ENCODE peak calls at places on chromosomes 7 and 10, in four cellular contexts. L, P, T and W are unnamed samples. For H3K4me1, the result is how much of the 10 kb centered on the place peaks cover.

GRCh38 chr7:40156988-40157387 is 22.2 kb downstream of the SUGCT start:
- DNase-seq in P (no peak), T (no peak), L (no peak), W (no peak)

GRCh38 chr10:93445097-93445960 is 36.8 kb downstream of the MYOF start:
- DNase-seq in P (peak), T (no peak), L (peak), W (peak)

GRCh38 chr10:3213758-3214545 is 41.4 kb upstream of the PITRM1 start:
- DNase-seq in T (no peak), P (no peak), L (peak), W (no peak)

GRCh38 chr7:109094-109493 is 83.3 kb upstream of the FAM20C start:
- DNase-seq in P (no peak), T (no peak), L (peak), W (no peak)

GRCh38 chr10:61877882-61878281 is 23.6 kb upstream of the ARID5B start:
- DNase-seq in T (no peak), L (no peak), P (no peak), W (no peak)

GRCh38 chr10:131560726-131561390 is 249.3 kb upstream of the TCERG1L start:
- DNase-seq in L (no peak), T (no peak), P (no peak), W (no peak)

GRCh38 chr7:154171422-154171821 is 119.2 kb downstream of the DPP6 start:
- DNase-seq in P (no peak), L (no peak), T (no peak), W (no peak)

GRCh38 chr7:6392712-6393666 is 54.8 kb downstream of the DAGLB start:
- DNase-seq in L (peak), P (peak), T (peak), W (peak)

GRCh38 chr7:21076579-21076978 is 289.9 kb upstream of the SP8 start:
- DNase-seq in T (no peak), L (no peak), P (no peak), W (no peak)

GRCh38 chr10:117165557-117166419 is 27.7 kb upstream of the VAX1 start:
- DNase-seq in T (no peak), L (peak), P (no peak), W (peak)

GRCh38 chr7:47677664-47678063 is 95.8 kb upstream of the TNS3 start:
- DNase-seq in T (no peak), L (no peak), P (no peak), W (no peak)

GRCh38 chr7:13077466-13077865 is 390.0 kb downstream of the ARL4A start:
- DNase-seq in T (no peak), L (no peak), P (no peak), W (peak)

GRCh38 chr7:71824356-71824755 is 587.8 kb downstream of the CALN1 start:
- DNase-seq in P (no peak), L (no peak), T (no peak), W (peak)

GRCh38 chr7:32169236-32169635 is 99.0 kb upstream of the PDE1C start:
- DNase-seq in P (no peak), L (no peak), T (no peak), W (no peak)

GRCh38 chr10:86023336-86023735 is 343.3 kb downstream of the GRID1 start:
- DNase-seq in P (no peak), L (no peak), T (no peak), W (no peak)

GRCh38 chr10:85674851-85675250 is 691.7 kb downstream of the GRID1 start:
- DNase-seq in L (no peak), P (no peak), T (no peak), W (no peak)

GRCh38 chr7:47852330-47853245 is 95.7 kb downstream of the PKD1L1 start:
- DNase-seq in L (no peak), T (no peak), P (no peak), W (no peak)

GRCh38 chr7:82223580-82223979 is 220.0 kb downstream of the CACNA2D1 start:
- DNase-seq in T (no peak), P (no peak), L (no peak), W (no peak)

GRCh38 chr7:28065308-28065707 is 115.3 kb downstream of the JAZF1 start:
- DNase-seq in P (no peak), L (no peak), T (no peak), W (peak)

GRCh38 chr10:88230251-88230650 is 352.9 kb downstream of the RNLS start:
- DNase-seq in L (no peak), T (no peak), P (no peak), W (no peak)

GRCh38 chr10:58385784-58386112 is 538 bp downstream of the TFAM start:
- DNase-seq in L (no peak), P (peak), T (no peak), W (peak)

GRCh38 chr7:149714910-149715471 is 58.4 kb downstream of the ZNF467 start:
- DNase-seq in P (no peak), T (no peak), L (no peak), W (no peak)

GRCh38 chr10:6877351-6878066 is 297.4 kb upstream of the PRKCQ start:
- DNase-seq in L (no peak), P (no peak), T (no peak), W (no peak)

GRCh38 chr7:95718556-95719410 is 53.6 kb upstream of the DYNC1I1 start:
- DNase-seq in P (no peak), T (no peak), L (no peak), W (peak)

GRCh38 chr10:84257343-84258020 is 12.6 kb downstream of the RGR start:
- DNase-seq in P (no peak), T (no peak), L (no peak), W (no peak)

GRCh38 chr7:110943686-110944350 is 147.1 kb upstream of the LRRN3 start:
- DNase-seq in L (no peak), T (no peak), P (no peak), W (peak)

GRCh38 chr7:37815969-37816371 is 32.4 kb upstream of the NME8 start:
- DNase-seq in P (no peak), L (no peak), T (peak), W (no peak)

GRCh38 chr7:33459340-33459751 is 330.0 kb downstream of the BBS9 start:
- DNase-seq in P (no peak), L (no peak), T (no peak), W (peak)

GRCh38 chr7:154960063-154960790 is 42.7 kb downstream of the PAXIP1 start:
- DNase-seq in T (no peak), P (no peak), L (no peak), W (no peak)

GRCh38 chr7:28296571-28297483 is 115.5 kb upstream of the CREB5 start:
- DNase-seq in P (no peak), L (peak), T (no peak), W (peak)

DNA sequence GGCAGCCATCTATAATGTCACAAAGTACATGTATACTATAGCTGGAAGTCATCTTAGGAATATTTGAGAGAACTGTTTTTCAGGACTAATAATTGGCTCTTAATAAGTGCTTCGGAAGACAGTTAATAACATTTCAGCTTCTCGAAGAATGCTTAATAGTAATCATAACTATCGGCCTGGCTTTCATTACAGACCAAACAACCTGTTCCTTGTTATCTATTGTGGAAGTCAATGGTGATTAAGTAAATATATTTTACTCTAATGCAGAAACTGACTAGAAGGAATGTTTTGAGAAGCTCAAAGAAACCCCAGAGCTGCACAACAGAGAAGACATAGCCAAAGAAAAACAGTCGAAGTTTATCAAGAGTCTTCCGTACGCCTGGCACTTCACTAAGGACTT is 106.8 kb upstream of the FAM133B start:
- DNase-seq in L (no peak), T (no peak), P (no peak), W (no peak)
- H3K4me1 ChIP-seq in L (under half), T (under half), P (under half), W (under half)

DNA sequence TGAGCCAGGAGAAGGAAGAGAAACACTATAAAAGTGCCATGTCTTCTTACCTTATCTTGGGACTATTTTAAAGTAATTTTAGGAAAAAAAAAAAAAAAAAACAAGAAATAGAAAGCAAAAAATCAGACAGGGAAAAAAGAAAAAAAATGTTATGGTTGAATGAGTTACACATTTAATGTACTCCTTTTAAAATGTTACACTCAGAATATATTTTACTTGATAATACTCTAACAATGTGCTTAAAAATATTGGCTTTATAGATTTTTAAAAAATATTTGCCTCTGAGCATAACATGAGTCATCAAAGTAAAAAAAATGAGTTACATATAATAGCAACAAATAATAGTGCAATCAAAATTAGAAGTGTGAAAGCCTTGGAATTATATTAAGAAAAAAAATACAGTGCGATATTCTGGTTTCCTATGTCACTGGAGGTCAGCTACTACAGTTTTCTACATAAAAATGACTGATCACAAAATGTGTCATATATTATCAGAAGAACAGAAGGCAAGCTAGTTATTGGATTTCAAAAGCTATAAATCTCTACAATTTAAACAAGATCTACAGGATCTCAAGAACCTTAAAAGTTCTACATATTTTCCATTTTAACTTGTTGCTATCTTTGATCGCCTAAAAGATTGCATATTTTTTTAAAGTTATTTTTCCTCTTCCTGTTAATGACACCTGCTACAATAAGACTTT is 231.1 kb upstream of the CCDC6 start:
- DNase-seq in L (no peak), P (no peak), T (no peak), W (no peak)
- H3K4me1 ChIP-seq in L (under half), P (under half), T (under half), W (under half)

GRCh38 chr7:137952406-137952805 is 49.5 kb downstream of the CREB3L2 start:
- DNase-seq in L (no peak), P (no peak), T (no peak), W (no peak)
- H3K4me1 ChIP-seq in L (under half), P (under half), T (under half), W (under half)

DNA sequence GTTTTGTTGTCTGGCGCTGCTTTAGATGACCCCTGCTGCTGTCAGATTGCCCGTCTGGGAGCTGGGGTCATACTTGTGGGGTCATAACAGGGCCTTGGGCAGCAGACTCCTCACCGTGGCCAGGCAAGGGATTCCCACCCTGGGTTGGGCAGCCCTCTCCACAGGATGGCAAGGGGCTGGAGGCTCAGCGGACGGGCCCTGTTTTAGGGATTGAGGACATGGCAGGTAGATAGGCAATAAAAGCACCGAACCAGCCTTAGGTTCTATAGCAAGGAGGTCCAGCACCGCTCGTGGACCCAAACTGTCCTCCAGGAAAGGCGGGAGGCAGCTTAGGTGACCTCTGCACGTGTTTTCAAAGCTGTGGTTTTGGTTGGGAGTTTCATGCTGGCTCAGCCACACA is 60.0 kb downstream of the GRK5 start:
- DNase-seq in L (no peak), P (no peak), T (no peak), W (no peak)
- H3K4me1 ChIP-seq in L (under half), P (under half), T (under half), W (under half)

GRCh38 chr7:141588912-141589311 is 37.7 kb downstream of the AGK start:
- DNase-seq in T (no peak), P (no peak), L (no peak), W (no peak)

GRCh38 chr7:141587304-141587703 is 36.1 kb downstream of the AGK start:
- DNase-seq in P (no peak), L (no peak), T (no peak), W (no peak)

GRCh38 chr7:141586878-141587277 is 35.7 kb downstream of the AGK start:
- DNase-seq in P (no peak), L (no peak), T (no peak), W (peak)

GRCh38 chr7:141584935-141585334 is 33.7 kb downstream of the AGK start:
- DNase-seq in L (no peak), P (no peak), T (no peak), W (peak)

GRCh38 chr7:141585592-141586510 is 34.6 kb downstream of the AGK start:
- DNase-seq in L (no peak), P (no peak), T (peak), W (peak)
- H3K4me1 ChIP-seq in L (under half), P (under half), T (under half), W (under half)

DNA sequence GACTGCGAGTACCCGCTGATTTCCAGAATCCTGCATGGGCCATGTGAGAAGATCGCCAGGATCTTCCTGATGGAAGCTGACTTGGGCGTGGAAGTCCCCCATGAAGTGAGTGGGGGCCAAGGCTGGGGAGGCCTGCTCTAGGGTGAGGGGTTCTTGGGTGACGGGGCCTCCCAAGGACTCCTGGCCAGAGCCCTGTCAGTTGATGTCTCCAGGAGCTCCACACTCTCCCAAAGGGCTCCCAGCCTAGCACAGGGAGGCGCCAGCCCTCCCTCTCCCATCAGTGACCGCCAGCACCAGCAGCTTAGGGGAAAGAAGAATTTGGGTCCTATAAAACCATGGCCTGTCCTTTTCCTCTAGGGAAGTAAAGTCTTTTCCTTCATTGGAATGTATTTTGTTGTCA is 9.8 kb upstream of the ZNF22 start:
- DNase-seq in L (peak), P (no peak), T (no peak), W (no peak)
- H3K4me1 ChIP-seq in L (under half), P (under half), T (under half), W (half or more)

GRCh38 chr10:44959243-44960097 is at the start of gene RASSF4:
- DNase-seq in L (peak), T (no peak), P (peak), W (peak)

GRCh38 chr10:44958897-44959242 is 732 bp upstream of the RASSF4 start:
- DNase-seq in L (no peak), P (no peak), T (no peak), W (no peak)

GRCh38 chr10:44960482-44961230 is 1.1 kb downstream of the RASSF4 start:
- DNase-seq in T (no peak), L (no peak), P (no peak), W (no peak)

GRCh38 chr10:44961231-44961571 is 1.6 kb downstream of the RASSF4 start:
- DNase-seq in T (no peak), P (no peak), L (no peak), W (no peak)

GRCh38 chr10:44960098-44960480 is 487 bp downstream of the RASSF4 start:
- DNase-seq in P (no peak), T (no peak), L (no peak), W (no peak)
- H3K4me1 ChIP-seq in P (under half), T (under half), L (under half), W (half or more)

GRCh38 chr7:101169838-101170531 is 4.6 kb upstream of the VGF start:
- DNase-seq in P (peak), T (no peak), L (peak), W (peak)

GRCh38 chr7:101167645-101168411 is 2.5 kb upstream of the VGF start:
- DNase-seq in T (no peak), P (no peak), L (no peak), W (no peak)

GRCh38 chr7:101170617-101171441 is 5.5 kb upstream of the VGF start:
- DNase-seq in L (no peak), P (no peak), T (no peak), W (no peak)

GRCh38 chr7:101168412-101169049 is 3.2 kb upstream of the VGF start:
- DNase-seq in L (no peak), T (no peak), P (no peak), W (no peak)

GRCh38 chr7:101169110-101169837 is 3.9 kb upstream of the VGF start:
- DNase-seq in P (no peak), T (no peak), L (no peak), W (no peak)
- H3K4me1 ChIP-seq in P (under half), T (under half), L (under half), W (under half)

DNA sequence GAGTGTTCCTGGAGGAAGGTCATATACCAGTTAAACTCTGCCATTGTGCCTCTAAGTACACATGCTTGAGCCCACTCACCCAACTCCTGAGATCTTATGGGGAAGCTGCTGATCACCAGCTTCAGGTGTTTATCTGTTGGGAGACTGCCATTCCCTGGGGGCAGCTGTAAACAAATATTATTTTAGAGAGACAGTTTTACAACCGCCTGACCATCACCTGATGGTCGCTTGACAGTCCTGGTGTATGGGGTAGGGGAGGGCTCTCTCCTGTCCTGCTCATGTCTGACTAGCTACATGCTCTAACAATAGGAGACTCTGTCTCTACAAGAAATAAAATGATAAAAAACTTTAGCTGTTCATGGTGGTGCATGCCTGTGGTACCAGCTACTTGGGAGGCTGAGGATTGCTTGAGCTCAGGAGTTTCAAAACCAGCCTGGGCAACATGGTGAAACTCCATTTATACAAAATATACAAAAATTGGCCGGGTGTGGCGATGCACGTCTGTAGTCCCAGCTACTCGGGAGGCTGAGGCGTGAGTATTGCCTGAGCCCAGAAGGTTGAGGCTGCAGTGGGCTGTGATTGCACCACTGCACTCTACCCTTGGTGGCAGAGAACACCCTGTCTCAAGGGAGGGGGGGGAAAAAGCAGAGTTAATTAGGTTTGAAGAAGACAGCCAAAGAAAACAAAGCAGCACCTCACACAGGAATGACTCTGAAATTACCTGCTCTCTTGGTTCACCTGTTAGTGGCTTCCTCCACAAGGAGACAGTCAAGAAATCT is 109.8 kb downstream of the EEPD1 start:
- DNase-seq in L (no peak), T (no peak), P (no peak), W (no peak)
- H3K4me1 ChIP-seq in L (under half), T (under half), P (under half), W (half or more)

DNA sequence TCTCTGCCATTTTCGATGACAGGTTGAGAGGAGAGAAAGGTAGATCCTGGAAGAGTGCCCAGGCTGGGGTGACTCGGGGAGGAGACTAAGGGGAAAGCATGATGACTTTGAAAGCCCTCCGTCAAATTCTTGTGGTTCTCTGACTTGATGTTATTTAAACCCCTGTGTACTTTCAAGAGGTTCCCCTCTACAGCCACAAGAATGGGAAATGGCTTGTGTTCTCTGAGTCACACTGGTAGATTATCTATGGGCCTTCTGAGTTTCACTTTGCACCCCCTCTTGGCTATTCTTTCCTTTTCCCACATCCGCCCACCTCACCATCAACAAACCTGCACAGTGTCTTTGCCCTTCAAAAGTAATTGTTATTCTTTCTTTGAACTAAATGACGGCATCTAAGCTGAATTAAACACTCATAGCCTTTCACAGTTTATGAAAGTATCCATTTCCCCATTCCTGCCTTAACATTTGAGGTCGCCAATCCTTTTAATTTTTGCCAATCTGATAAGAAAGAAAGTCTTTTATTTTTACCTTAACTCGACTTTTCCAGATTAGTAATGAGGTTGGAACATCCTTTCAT is 24.1 kb downstream of the PRF1 start:
- DNase-seq in L (peak), P (no peak), T (peak), W (peak)
- H3K4me1 ChIP-seq in L (under half), P (under half), T (under half), W (under half)